ENCODE peak calls at places on chromosome 22, in seven cellular contexts. X, O, B, C, K, Y and W are unnamed samples.

GRCh38 chr22:43326342-43326825 is 16.8 kb downstream of the SCUBE1 start:
- DNase-seq in X (no peak), O (no peak), B (peak), C (no peak), K (no peak), Y (no peak), W (no peak)

GRCh38 chr22:33918676-33919590 is 1.3 kb downstream of the LARGE1 start:
- DNase-seq in X (no peak), O (no peak), B (peak), C (no peak), K (no peak), Y (peak), W (no peak)

GRCh38 chr22:33851985-33852384 is 68.3 kb downstream of the LARGE1 start:
- DNase-seq in X (no peak), O (no peak), B (no peak), C (no peak), K (no peak), Y (no peak), W (no peak)

GRCh38 chr22:19691721-19692341 is 22.5 kb upstream of the SEPTIN5 start:
- DNase-seq in X (no peak), O (no peak), B (peak), C (peak), K (no peak), Y (peak), W (no peak)

GRCh38 chr22:32850591-32851517 is 49.3 kb downstream of the TIMP3 start:
- DNase-seq in X (no peak), O (no peak), B (no peak), C (no peak), K (no peak), Y (peak), W (no peak)

GRCh38 chr22:29126670-29127069 is 53.8 kb downstream of the KREMEN1 start:
- DNase-seq in X (no peak), O (no peak), B (no peak), C (no peak), K (no peak), Y (no peak), W (no peak)

GRCh38 chr22:20154602-20155183 is 3.8 kb upstream of the CCDC188 start:
- DNase-seq in X (no peak), O (no peak), B (no peak), C (peak), K (no peak), Y (no peak), W (no peak)

GRCh38 chr22:27627444-27627833 is 174.1 kb downstream of the MN1 start:
- DNase-seq in X (no peak), O (no peak), B (no peak), C (peak), K (no peak), Y (no peak), W (no peak)

GRCh38 chr22:23704062-23704461 is 13.2 kb downstream of the RGL4 start:
- DNase-seq in X (no peak), O (no peak), B (no peak), C (no peak), K (no peak), Y (no peak), W (no peak)

GRCh38 chr22:48084749-48085090 is 1322.3 kb downstream of the TBC1D22A start:
- DNase-seq in X (no peak), O (no peak), B (no peak), C (no peak), K (no peak), Y (no peak), W (no peak)

GRCh38 chr22:23608583-23608982 is 23.5 kb downstream of the DRICH1 start:
- DNase-seq in X (no peak), O (no peak), B (peak), C (peak), K (no peak), Y (peak), W (no peak)

GRCh38 chr22:22717723-22718122 is 73.3 kb downstream of the GGTLC2 start:
- DNase-seq in X (no peak), O (no peak), B (no peak), C (peak), K (no peak), Y (no peak), W (no peak)

GRCh38 chr22:23690713-23691112 is at the start of gene RGL4:
- DNase-seq in X (no peak), O (no peak), B (no peak), C (no peak), K (no peak), Y (no peak), W (no peak)

GRCh38 chr22:22110548-22111266 is 128.1 kb upstream of the TOP3B start:
- DNase-seq in X (peak), O (peak), B (peak), C (peak), K (peak), Y (peak), W (peak)

GRCh38 chr22:45425531-45426265 is 12.2 kb downstream of the RIBC2 start:
- DNase-seq in X (no peak), O (no peak), B (no peak), C (no peak), K (no peak), Y (no peak), W (no peak)

GRCh38 chr22:20312396-20313191 is 7.3 kb downstream of the DGCR6L start:
- DNase-seq in X (peak), O (no peak), B (no peak), C (no peak), K (no peak), Y (no peak), W (no peak)

GRCh38 chr22:40413873-40414272 is 43.5 kb downstream of the SGSM3 start:
- DNase-seq in X (no peak), O (no peak), B (no peak), C (no peak), K (no peak), Y (no peak), W (no peak)

GRCh38 chr22:48315415-48316244 is 1512.0 kb downstream of the BRD1 start:
- DNase-seq in X (peak), O (no peak), B (no peak), C (no peak), K (no peak), Y (no peak), W (no peak)

GRCh38 chr22:40414838-40415505 is 44.6 kb downstream of the SGSM3 start:
- DNase-seq in X (no peak), O (no peak), B (no peak), C (no peak), K (peak), Y (no peak), W (peak)

GRCh38 chr22:29167032-29167911 is 38.4 kb upstream of the EMID1 start:
- DNase-seq in X (no peak), O (peak), B (no peak), C (no peak), K (peak), Y (no peak), W (peak)

GRCh38 chr22:48367731-48368130 is 1459.9 kb downstream of the BRD1 start:
- DNase-seq in X (no peak), O (no peak), B (no peak), C (no peak), K (no peak), Y (no peak), W (no peak)

GRCh38 chr22:42688241-42688913 is 32.3 kb downstream of the A4GALT start:
- DNase-seq in X (peak), O (no peak), B (peak), C (peak), K (peak), Y (peak), W (no peak)

GRCh38 chr22:40002935-40003715 is 8.4 kb downstream of the FAM83F start:
- DNase-seq in X (peak), O (no peak), B (no peak), C (no peak), K (no peak), Y (no peak), W (no peak)

GRCh38 chr22:24040946-24041345 is 29.8 kb downstream of the CABIN1 start:
- DNase-seq in X (no peak), O (no peak), B (no peak), C (no peak), K (no peak), Y (no peak), W (no peak)

GRCh38 chr22:29073618-29074275 is 912 bp downstream of the KREMEN1 start:
- DNase-seq in X (peak), O (no peak), B (peak), C (peak), K (no peak), Y (peak), W (no peak)

GRCh38 chr22:41909290-41910049 is 5.4 kb downstream of the SHISA8 start:
- DNase-seq in X (no peak), O (no peak), B (no peak), C (no peak), K (peak), Y (no peak), W (no peak)

GRCh38 chr22:24414523-24414922 is 12.9 kb upstream of the ADORA2A start:
- DNase-seq in X (no peak), O (no peak), B (no peak), C (no peak), K (no peak), Y (no peak), W (no peak)

GRCh38 chr22:40249286-40249685 is 71.6 kb downstream of the TNRC6B start:
- DNase-seq in X (no peak), O (no peak), B (no peak), C (no peak), K (no peak), Y (no peak), W (no peak)

DNA sequence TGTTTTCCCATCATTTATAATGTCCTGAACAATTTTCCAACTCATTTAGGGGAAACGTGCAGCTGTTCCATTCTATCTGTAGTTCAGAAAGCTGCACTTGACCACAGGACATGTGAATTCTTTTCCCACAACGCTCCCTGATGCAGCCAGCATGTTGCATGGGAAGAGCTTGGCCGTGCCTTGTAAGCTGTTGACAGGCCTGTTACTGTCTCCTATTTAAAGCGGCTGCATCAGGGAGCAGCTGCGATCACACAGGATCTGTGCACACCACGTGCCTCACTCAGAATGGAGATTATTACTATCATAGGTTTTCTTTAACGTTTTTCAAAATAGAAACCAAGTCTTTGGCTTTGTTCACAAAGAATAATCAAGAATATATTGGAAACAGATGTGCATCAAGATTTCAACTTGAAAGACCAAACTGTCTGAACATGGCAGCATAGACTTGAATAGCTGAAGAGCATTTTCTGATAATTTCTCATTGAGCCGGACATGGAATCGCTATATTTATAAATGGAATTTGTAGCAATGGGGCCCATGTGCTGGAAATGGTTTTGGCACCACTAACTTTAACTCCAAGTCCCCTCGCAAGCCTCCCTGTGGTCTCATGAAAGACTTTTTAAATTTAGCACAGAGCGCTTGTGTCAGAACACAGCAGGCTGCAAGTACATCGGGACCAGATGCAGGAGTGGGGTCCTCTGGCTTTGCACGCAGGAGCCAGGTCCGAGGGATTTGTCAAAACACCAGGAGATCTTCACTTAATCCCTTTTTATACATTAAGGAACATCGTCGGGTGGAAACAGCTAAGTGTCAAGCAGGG is 40.8 kb upstream of the MYO18B start:
- DNase-seq in X (no peak), O (no peak), B (no peak), C (no peak), K (no peak), Y (peak), W (no peak)
- TF ChIP-seq CTCF in X (no peak), O (no peak), B (no peak), C (no peak), K (no peak), Y (no peak), W (no peak)

DNA sequence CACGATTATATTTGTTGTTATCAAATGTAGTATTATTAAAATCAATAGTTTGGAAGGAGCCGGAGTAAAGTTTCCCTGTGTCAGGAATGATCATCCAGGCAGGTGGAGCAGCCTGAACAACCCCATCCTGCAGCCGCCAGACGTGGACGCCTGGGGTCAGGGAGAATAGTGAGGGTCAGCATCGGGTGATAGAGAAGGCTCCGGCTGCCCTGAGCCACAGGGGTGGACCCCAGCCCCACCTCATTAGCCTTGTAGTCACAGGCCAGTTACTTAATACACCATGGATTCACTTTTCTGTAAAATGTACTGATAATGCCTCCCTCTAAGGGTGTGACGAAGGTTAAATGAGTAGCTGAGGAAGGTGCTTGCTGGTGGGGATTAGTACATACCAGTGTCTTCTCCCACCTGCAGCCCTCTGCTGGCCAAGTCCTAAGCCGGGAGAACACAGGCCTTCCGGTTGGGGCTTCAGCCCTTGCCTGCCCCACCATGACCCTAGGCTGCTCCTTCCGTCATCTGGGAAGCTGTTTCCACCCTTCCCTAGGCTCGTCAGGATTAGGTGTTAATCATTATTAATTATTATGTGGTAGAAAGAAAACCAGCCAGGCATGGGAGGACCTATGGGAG is 14.9 kb downstream of the TMEM121B start:
- DNase-seq in X (no peak), O (no peak), B (no peak), C (no peak), K (peak), Y (no peak), W (peak)
- TF ChIP-seq CTCF in X (no peak), O (peak), B (no peak), C (no peak), K (no peak), Y (no peak), W (no peak)

GRCh38 chr22:37733625-37734401 is 37.0 kb downstream of the TRIOBP start:
- DNase-seq in X (no peak), O (no peak), B (no peak), C (no peak), K (no peak), Y (no peak), W (no peak)

GRCh38 chr22:37732699-37733607 is 36.1 kb downstream of the TRIOBP start:
- DNase-seq in X (no peak), O (no peak), B (no peak), C (no peak), K (no peak), Y (no peak), W (no peak)

GRCh38 chr22:37734402-37734700 is 37.5 kb downstream of the TRIOBP start:
- DNase-seq in X (no peak), O (no peak), B (no peak), C (no peak), K (no peak), Y (no peak), W (no peak)

GRCh38 chr22:37731804-37732471 is 35.1 kb downstream of the TRIOBP start:
- DNase-seq in X (no peak), O (no peak), B (no peak), C (peak), K (no peak), Y (no peak), W (peak)

DNA sequence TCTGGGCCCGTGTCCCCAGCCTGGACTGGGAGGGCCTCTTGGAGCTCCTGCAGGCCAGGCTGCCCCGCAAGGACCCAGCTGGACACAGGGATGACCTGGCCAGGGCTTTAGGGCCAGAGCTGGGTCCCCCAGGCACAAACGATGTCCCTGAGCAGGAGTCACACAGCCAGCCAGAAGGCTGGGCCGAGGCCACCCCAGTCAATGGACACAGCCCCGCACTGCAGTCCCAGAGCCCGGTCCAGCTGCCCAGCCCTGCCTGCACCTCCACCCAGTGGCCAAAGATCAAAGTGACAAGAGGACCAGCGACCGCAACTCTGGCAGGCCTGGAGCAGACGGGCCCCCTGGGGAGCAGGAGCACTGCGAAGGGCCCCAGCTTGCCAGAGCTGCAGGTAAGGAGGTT is 38.2 kb downstream of the TRIOBP start:
- DNase-seq in X (no peak), O (no peak), B (peak), C (peak), K (no peak), Y (peak), W (no peak)
- TF ChIP-seq CTCF in X (no peak), O (no peak), B (peak), C (peak), K (no peak), Y (peak), W (no peak)

GRCh38 chr22:44359496-44360110 is 46.9 kb upstream of the SHISAL1 start:
- DNase-seq in X (peak), O (no peak), B (no peak), C (no peak), K (no peak), Y (no peak), W (no peak)

GRCh38 chr22:44358723-44359440 is 46.1 kb upstream of the SHISAL1 start:
- DNase-seq in X (peak), O (no peak), B (no peak), C (no peak), K (no peak), Y (no peak), W (no peak)

GRCh38 chr22:44357962-44358553 is 45.3 kb upstream of the SHISAL1 start:
- DNase-seq in X (peak), O (no peak), B (no peak), C (no peak), K (no peak), Y (peak), W (no peak)

GRCh38 chr22:44355688-44356070 is 42.9 kb upstream of the SHISAL1 start:
- DNase-seq in X (no peak), O (no peak), B (no peak), C (no peak), K (no peak), Y (no peak), W (no peak)

GRCh38 chr22:44357296-44357961 is 44.7 kb upstream of the SHISAL1 start:
- DNase-seq in X (peak), O (no peak), B (no peak), C (no peak), K (no peak), Y (no peak), W (no peak)
- TF ChIP-seq CTCF in X (no peak), O (no peak), B (no peak), C (no peak), K (no peak), Y (peak), W (no peak)

GRCh38 chr22:49825944-49826602 is 1.6 kb downstream of the BRD1 start:
- DNase-seq in X (peak), O (peak), B (peak), C (no peak), K (peak), Y (peak), W (no peak)
- TF ChIP-seq CTCF in X (no peak), O (no peak), B (no peak), C (no peak), K (no peak), Y (no peak), W (no peak)

GRCh38 chr22:31630331-31631329 is 31.4 kb downstream of the PISD start:
- DNase-seq in X (peak), O (peak), B (peak), C (peak), K (peak), Y (peak), W (peak)
- TF ChIP-seq CTCF in X (no peak), O (no peak), B (no peak), C (no peak), K (no peak), Y (no peak), W (no peak)

DNA sequence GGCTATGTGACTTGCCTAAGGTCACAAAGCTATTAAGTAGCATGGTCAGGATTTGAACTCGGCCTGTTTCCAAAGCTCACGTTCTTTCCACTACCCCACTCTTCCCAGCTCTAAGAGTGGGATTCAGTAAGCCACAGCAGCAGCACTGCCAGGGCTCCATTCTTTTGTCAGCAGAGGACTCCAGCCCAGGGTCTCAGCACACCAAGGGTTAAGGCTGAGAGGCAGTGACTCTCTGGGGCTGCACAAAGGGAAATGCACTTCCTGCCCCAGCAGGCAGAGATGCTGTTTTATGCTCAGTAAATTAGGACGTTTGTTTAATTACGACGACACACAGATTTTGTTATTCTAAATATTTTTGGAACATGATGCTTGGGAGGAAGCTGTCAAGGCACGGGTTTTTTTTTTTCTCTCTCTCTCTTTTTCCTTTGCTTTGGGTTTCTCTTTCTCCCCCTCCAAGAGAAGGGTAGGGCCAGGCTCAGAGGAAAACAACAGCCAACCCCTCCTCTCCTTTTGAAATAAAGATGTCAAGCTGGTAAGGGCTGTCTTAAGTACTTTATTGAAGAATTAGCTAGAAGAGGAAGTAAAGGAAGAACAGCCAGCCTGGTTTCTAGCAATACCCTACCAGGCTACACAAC is 2.9 kb downstream of the MYH9 start:
- DNase-seq in X (no peak), O (peak), B (peak), C (no peak), K (peak), Y (peak), W (no peak)
- TF ChIP-seq CTCF in X (no peak), O (no peak), B (no peak), C (no peak), K (no peak), Y (no peak), W (no peak)

DNA sequence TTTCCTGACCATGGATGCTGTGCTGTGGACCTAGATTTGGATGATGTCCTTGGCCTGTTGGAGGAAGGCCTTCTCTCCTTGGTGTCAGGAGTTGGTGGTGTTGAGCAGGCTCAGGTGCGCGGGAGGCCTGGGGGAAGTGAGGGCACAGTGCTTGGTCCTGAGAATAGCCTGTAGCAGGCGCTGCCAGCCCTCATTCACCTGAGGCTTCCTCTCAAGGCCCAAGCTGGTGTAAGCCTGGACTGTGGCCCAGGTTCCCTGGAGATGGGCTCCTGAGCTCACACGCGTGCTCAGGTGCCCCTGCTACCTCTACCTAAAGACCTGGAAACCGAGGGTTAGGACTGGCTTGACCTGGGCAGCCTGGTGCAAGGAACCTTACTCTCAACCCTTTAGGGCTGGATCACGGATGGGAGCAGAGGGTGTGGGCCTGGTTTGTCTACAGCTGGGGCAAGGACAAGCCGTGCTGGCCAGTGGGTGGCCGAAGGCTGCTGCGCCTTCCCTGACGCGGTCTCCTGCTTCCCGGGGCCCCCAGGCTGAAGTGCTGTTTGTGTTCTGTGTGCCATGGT is 7.8 kb upstream of the GRAMD4 start:
- DNase-seq in X (no peak), O (no peak), B (no peak), C (no peak), K (no peak), Y (no peak), W (no peak)
- TF ChIP-seq CTCF in X (no peak), O (no peak), B (no peak), C (no peak), K (no peak), Y (no peak), W (no peak)